ENCODE peak calls at places on chromosomes 4 and X, in nine cellular contexts. One of them, this sample, is unnamed.
A peak's percentile ranks its signal among the peaks of the same experiment; 100 is the strongest.

GRCh38 chr4:24638396-24638875 is 54.1 kb upstream of the DHX15 start:
- DNase-seq in aorta: no peak
- DNase-seq in LoVo: no peak
- DNase-seq in GM20000: no peak
- DNase-seq in astrocyte of the cerebellum: no peak
- DNase-seq in astrocyte of the hippocampus: no peak
- DNase-seq in WERI-Rb-1: no peak
- DNase-seq in CD4-positive, alpha-beta T cell: no peak
- DNase-seq in H7: no peak
- DNase-seq in this sample: no peak

GRCh38 chrX:40552768-40553167 is 28.0 kb upstream of the ATP6AP2 start:
- DNase-seq in aorta: no peak
- DNase-seq in LoVo: no peak
- DNase-seq in GM20000: no peak
- DNase-seq in astrocyte of the cerebellum: no peak
- DNase-seq in astrocyte of the hippocampus: peak; percentile 14
- DNase-seq in WERI-Rb-1: peak; percentile 38
- DNase-seq in CD4-positive, alpha-beta T cell: no peak
- DNase-seq in H7: peak; percentile 34
- DNase-seq in this sample: no peak

GRCh38 chrX:19640693-19641374 is 125.5 kb upstream of the MAP3K15 start:
- DNase-seq in aorta: no peak
- DNase-seq in LoVo: no peak
- DNase-seq in GM20000: no peak
- DNase-seq in astrocyte of the cerebellum: no peak
- DNase-seq in astrocyte of the hippocampus: no peak
- DNase-seq in WERI-Rb-1: no peak
- DNase-seq in CD4-positive, alpha-beta T cell: no peak
- DNase-seq in H7: no peak
- DNase-seq in this sample: no peak

GRCh38 chr4:7458477-7458876 is 23.7 kb upstream of the PSAPL1 start:
- DNase-seq in aorta: no peak
- DNase-seq in LoVo: no peak
- DNase-seq in GM20000: no peak
- DNase-seq in astrocyte of the cerebellum: no peak
- DNase-seq in astrocyte of the hippocampus: no peak
- DNase-seq in WERI-Rb-1: no peak
- DNase-seq in CD4-positive, alpha-beta T cell: no peak
- DNase-seq in H7: no peak
- DNase-seq in this sample: no peak

GRCh38 chr4:157040380-157040779 is 35.6 kb upstream of the GLRB start:
- DNase-seq in aorta: no peak
- DNase-seq in LoVo: no peak
- DNase-seq in GM20000: no peak
- DNase-seq in astrocyte of the cerebellum: no peak
- DNase-seq in astrocyte of the hippocampus: no peak
- DNase-seq in WERI-Rb-1: no peak
- DNase-seq in CD4-positive, alpha-beta T cell: no peak
- DNase-seq in H7: no peak
- DNase-seq in this sample: no peak

GRCh38 chr4:1753692-1754311 is 32.5 kb downstream of the TACC3 start:
- DNase-seq in aorta: no peak
- DNase-seq in LoVo: no peak
- DNase-seq in GM20000: no peak
- DNase-seq in astrocyte of the cerebellum: no peak
- DNase-seq in astrocyte of the hippocampus: no peak
- DNase-seq in WERI-Rb-1: no peak
- DNase-seq in CD4-positive, alpha-beta T cell: no peak
- DNase-seq in H7: no peak
- DNase-seq in this sample: no peak

GRCh38 chr4:55458611-55459010 is 62.9 kb downstream of the TMEM165 start:
- DNase-seq in aorta: no peak
- DNase-seq in LoVo: no peak
- DNase-seq in GM20000: no peak
- DNase-seq in astrocyte of the cerebellum: no peak
- DNase-seq in astrocyte of the hippocampus: no peak
- DNase-seq in WERI-Rb-1: no peak
- DNase-seq in CD4-positive, alpha-beta T cell: no peak
- DNase-seq in H7: no peak
- DNase-seq in this sample: no peak

GRCh38 chr4:61760820-61761219 is 560.7 kb downstream of the ADGRL3 start:
- DNase-seq in aorta: no peak
- DNase-seq in LoVo: no peak
- DNase-seq in GM20000: no peak
- DNase-seq in astrocyte of the cerebellum: no peak
- DNase-seq in astrocyte of the hippocampus: no peak
- DNase-seq in WERI-Rb-1: no peak
- DNase-seq in CD4-positive, alpha-beta T cell: no peak
- DNase-seq in H7: no peak
- DNase-seq in this sample: no peak

GRCh38 chrX:78029663-78030062 is 60.2 kb upstream of the PGAM4 start:
- DNase-seq in aorta: no peak
- DNase-seq in LoVo: peak; percentile 19
- DNase-seq in GM20000: peak; percentile 9
- DNase-seq in astrocyte of the cerebellum: peak; percentile 3
- DNase-seq in astrocyte of the hippocampus: peak; percentile 40
- DNase-seq in WERI-Rb-1: peak; percentile 15
- DNase-seq in CD4-positive, alpha-beta T cell: no peak
- DNase-seq in H7: peak; percentile 9
- DNase-seq in this sample: no peak

GRCh38 chr4:30722092-30722915 is 2.1 kb downstream of the PCDH7 start:
- DNase-seq in aorta: peak; percentile 78
- DNase-seq in LoVo: no peak
- DNase-seq in GM20000: peak; percentile 9
- DNase-seq in astrocyte of the cerebellum: no peak
- DNase-seq in astrocyte of the hippocampus: no peak
- DNase-seq in WERI-Rb-1: no peak
- DNase-seq in CD4-positive, alpha-beta T cell: no peak
- DNase-seq in H7: peak; percentile 58
- DNase-seq in this sample: no peak

GRCh38 chr4:77358315-77358928 is 201.4 kb downstream of the CCNG2 start:
- DNase-seq in aorta: no peak
- DNase-seq in LoVo: peak; percentile 49
- DNase-seq in GM20000: peak; percentile 57
- DNase-seq in astrocyte of the cerebellum: peak; percentile 28
- DNase-seq in astrocyte of the hippocampus: peak; percentile 64
- DNase-seq in WERI-Rb-1: no peak
- DNase-seq in CD4-positive, alpha-beta T cell: no peak
- DNase-seq in H7: peak; percentile 48
- DNase-seq in this sample: peak; percentile 9

GRCh38 chrX:103073442-103073841 is 9.5 kb upstream of the BEX1 start:
- DNase-seq in aorta: no peak
- DNase-seq in LoVo: no peak
- DNase-seq in GM20000: no peak
- DNase-seq in astrocyte of the cerebellum: no peak
- DNase-seq in astrocyte of the hippocampus: peak; percentile 13
- DNase-seq in WERI-Rb-1: no peak
- DNase-seq in CD4-positive, alpha-beta T cell: no peak
- DNase-seq in H7: no peak
- DNase-seq in this sample: no peak

GRCh38 chrX:77451041-77451440 is 3.9 kb downstream of the FGF16 start:
- DNase-seq in aorta: no peak
- DNase-seq in LoVo: no peak
- DNase-seq in GM20000: no peak
- DNase-seq in astrocyte of the cerebellum: no peak
- DNase-seq in astrocyte of the hippocampus: peak; percentile 31
- DNase-seq in WERI-Rb-1: no peak
- DNase-seq in CD4-positive, alpha-beta T cell: no peak
- DNase-seq in H7: no peak
- DNase-seq in this sample: no peak

GRCh38 chr4:145760961-145761929 is 81.3 kb downstream of the C4orf51 start:
- DNase-seq in aorta: no peak
- DNase-seq in LoVo: no peak
- DNase-seq in GM20000: no peak
- DNase-seq in astrocyte of the cerebellum: no peak
- DNase-seq in astrocyte of the hippocampus: no peak
- DNase-seq in WERI-Rb-1: no peak
- DNase-seq in CD4-positive, alpha-beta T cell: no peak
- DNase-seq in H7: peak; percentile 29
- DNase-seq in this sample: no peak

GRCh38 chr4:94603170-94603747 is 151.5 kb downstream of the PDLIM5 start:
- DNase-seq in aorta: no peak
- DNase-seq in LoVo: peak; percentile 9
- DNase-seq in GM20000: no peak
- DNase-seq in astrocyte of the cerebellum: no peak
- DNase-seq in astrocyte of the hippocampus: peak; percentile 63
- DNase-seq in WERI-Rb-1: no peak
- DNase-seq in CD4-positive, alpha-beta T cell: no peak
- DNase-seq in H7: no peak
- DNase-seq in this sample: peak; percentile 44

GRCh38 chrX:133745361-133745760 is 240.0 kb downstream of the GPC3 start:
- DNase-seq in aorta: no peak
- DNase-seq in LoVo: no peak
- DNase-seq in GM20000: no peak
- DNase-seq in astrocyte of the cerebellum: no peak
- DNase-seq in astrocyte of the hippocampus: no peak
- DNase-seq in WERI-Rb-1: no peak
- DNase-seq in CD4-positive, alpha-beta T cell: no peak
- DNase-seq in H7: no peak
- DNase-seq in this sample: no peak

GRCh38 chr4:125739760-125740159 is 425.0 kb downstream of the FAT4 start:
- DNase-seq in aorta: no peak
- DNase-seq in LoVo: no peak
- DNase-seq in GM20000: no peak
- DNase-seq in astrocyte of the cerebellum: no peak
- DNase-seq in astrocyte of the hippocampus: peak; percentile 38
- DNase-seq in WERI-Rb-1: no peak
- DNase-seq in CD4-positive, alpha-beta T cell: no peak
- DNase-seq in H7: no peak
- DNase-seq in this sample: no peak

GRCh38 chrX:128458888-128459287 is 406.7 kb upstream of the ACTRT1 start:
- DNase-seq in aorta: no peak
- DNase-seq in LoVo: no peak
- DNase-seq in GM20000: no peak
- DNase-seq in astrocyte of the cerebellum: peak; percentile 22
- DNase-seq in astrocyte of the hippocampus: peak; percentile 16
- DNase-seq in WERI-Rb-1: no peak
- DNase-seq in CD4-positive, alpha-beta T cell: no peak
- DNase-seq in H7: no peak
- DNase-seq in this sample: peak; percentile 50

GRCh38 chr4:40923326-40924095 is 173.8 kb downstream of the NSUN7 start:
- DNase-seq in aorta: no peak
- DNase-seq in LoVo: no peak
- DNase-seq in GM20000: no peak
- DNase-seq in astrocyte of the cerebellum: no peak
- DNase-seq in astrocyte of the hippocampus: peak; percentile 74
- DNase-seq in WERI-Rb-1: no peak
- DNase-seq in CD4-positive, alpha-beta T cell: no peak
- DNase-seq in H7: no peak
- DNase-seq in this sample: no peak

GRCh38 chr4:112145820-112146813 is 863 bp downstream of the FAM241A start:
- DNase-seq in aorta: peak; percentile 84
- DNase-seq in LoVo: peak; percentile 62
- DNase-seq in GM20000: peak; percentile 84
- DNase-seq in astrocyte of the cerebellum: no peak
- DNase-seq in astrocyte of the hippocampus: peak; percentile 64
- DNase-seq in WERI-Rb-1: peak; percentile 62
- DNase-seq in CD4-positive, alpha-beta T cell: peak; percentile 26
- DNase-seq in H7: no peak
- DNase-seq in this sample: no peak

GRCh38 chrX:37652053-37652452 is 33.5 kb upstream of the XK start:
- DNase-seq in aorta: no peak
- DNase-seq in LoVo: no peak
- DNase-seq in GM20000: no peak
- DNase-seq in astrocyte of the cerebellum: no peak
- DNase-seq in astrocyte of the hippocampus: no peak
- DNase-seq in WERI-Rb-1: no peak
- DNase-seq in CD4-positive, alpha-beta T cell: no peak
- DNase-seq in H7: no peak
- DNase-seq in this sample: no peak

GRCh38 chr4:11151500-11151899 is 277.2 kb downstream of the HS3ST1 start:
- DNase-seq in aorta: no peak
- DNase-seq in LoVo: no peak
- DNase-seq in GM20000: no peak
- DNase-seq in astrocyte of the cerebellum: no peak
- DNase-seq in astrocyte of the hippocampus: no peak
- DNase-seq in WERI-Rb-1: no peak
- DNase-seq in CD4-positive, alpha-beta T cell: no peak
- DNase-seq in H7: no peak
- DNase-seq in this sample: no peak

GRCh38 chr4:86831262-86832090 is 17.7 kb downstream of the SLC10A6 start:
- DNase-seq in aorta: no peak
- DNase-seq in LoVo: peak; percentile 73
- DNase-seq in GM20000: no peak
- DNase-seq in astrocyte of the cerebellum: peak; percentile 59
- DNase-seq in astrocyte of the hippocampus: peak; percentile 85
- DNase-seq in WERI-Rb-1: no peak
- DNase-seq in CD4-positive, alpha-beta T cell: no peak
- DNase-seq in H7: no peak
- DNase-seq in this sample: peak; percentile 87

GRCh38 chr4:4554234-4554633 is 12.4 kb upstream of the STX18 start:
- DNase-seq in aorta: no peak
- DNase-seq in LoVo: no peak
- DNase-seq in GM20000: no peak
- DNase-seq in astrocyte of the cerebellum: no peak
- DNase-seq in astrocyte of the hippocampus: no peak
- DNase-seq in WERI-Rb-1: no peak
- DNase-seq in CD4-positive, alpha-beta T cell: no peak
- DNase-seq in H7: no peak
- DNase-seq in this sample: no peak

GRCh38 chrX:123322531-123322930 is 138.5 kb downstream of the GRIA3 start:
- DNase-seq in aorta: no peak
- DNase-seq in LoVo: no peak
- DNase-seq in GM20000: no peak
- DNase-seq in astrocyte of the cerebellum: no peak
- DNase-seq in astrocyte of the hippocampus: no peak
- DNase-seq in WERI-Rb-1: no peak
- DNase-seq in CD4-positive, alpha-beta T cell: no peak
- DNase-seq in H7: no peak
- DNase-seq in this sample: no peak

GRCh38 chrX:41238543-41238942 is 95.4 kb upstream of the DDX3X start:
- DNase-seq in aorta: no peak
- DNase-seq in LoVo: no peak
- DNase-seq in GM20000: no peak
- DNase-seq in astrocyte of the cerebellum: no peak
- DNase-seq in astrocyte of the hippocampus: peak; percentile 43
- DNase-seq in WERI-Rb-1: no peak
- DNase-seq in CD4-positive, alpha-beta T cell: no peak
- DNase-seq in H7: no peak
- DNase-seq in this sample: no peak

GRCh38 chr4:2248821-2249261 is 6.9 kb upstream of the HAUS3 start:
- DNase-seq in aorta: peak; percentile 64
- DNase-seq in LoVo: no peak
- DNase-seq in GM20000: peak; percentile 18
- DNase-seq in astrocyte of the cerebellum: no peak
- DNase-seq in astrocyte of the hippocampus: no peak
- DNase-seq in WERI-Rb-1: peak; percentile 11
- DNase-seq in CD4-positive, alpha-beta T cell: no peak
- DNase-seq in H7: peak; percentile 49
- DNase-seq in this sample: no peak

GRCh38 chrX:54413753-54414152 is 26.5 kb upstream of the TSR2 start:
- DNase-seq in aorta: no peak
- DNase-seq in LoVo: no peak
- DNase-seq in GM20000: no peak
- DNase-seq in astrocyte of the cerebellum: no peak
- DNase-seq in astrocyte of the hippocampus: no peak
- DNase-seq in WERI-Rb-1: no peak
- DNase-seq in CD4-positive, alpha-beta T cell: no peak
- DNase-seq in H7: no peak
- DNase-seq in this sample: no peak

GRCh38 chrX:20354505-20354904 is 87.8 kb upstream of the RPS6KA3 start:
- DNase-seq in aorta: no peak
- DNase-seq in LoVo: no peak
- DNase-seq in GM20000: no peak
- DNase-seq in astrocyte of the cerebellum: no peak
- DNase-seq in astrocyte of the hippocampus: no peak
- DNase-seq in WERI-Rb-1: no peak
- DNase-seq in CD4-positive, alpha-beta T cell: no peak
- DNase-seq in H7: no peak
- DNase-seq in this sample: no peak

GRCh38 chr4:169282429-169283113 is 11.8 kb upstream of the SH3RF1 start:
- DNase-seq in aorta: no peak
- DNase-seq in LoVo: no peak
- DNase-seq in GM20000: no peak
- DNase-seq in astrocyte of the cerebellum: no peak
- DNase-seq in astrocyte of the hippocampus: no peak
- DNase-seq in WERI-Rb-1: no peak
- DNase-seq in CD4-positive, alpha-beta T cell: no peak
- DNase-seq in H7: no peak
- DNase-seq in this sample: no peak

GRCh38 chr4:183783933-183784622 is 121.0 kb upstream of the STOX2 start:
- DNase-seq in aorta: no peak
- DNase-seq in LoVo: no peak
- DNase-seq in GM20000: no peak
- DNase-seq in astrocyte of the cerebellum: no peak
- DNase-seq in astrocyte of the hippocampus: no peak
- DNase-seq in WERI-Rb-1: no peak
- DNase-seq in CD4-positive, alpha-beta T cell: no peak
- DNase-seq in H7: peak; percentile 59
- DNase-seq in this sample: no peak

This sample was measured in non-pigmented ciliary epithelial cell.